ENCODE peak calls at places on chromosomes 3 and 15, in five cellular contexts. K is H1, I is K562, B is GM12878, O is HepG2. X is an unnamed sample.

GRCh38 chr15:101613130-101614000 is 38.8 kb downstream of the TM2D3 start:
- DNase-seq in K (no peak), I (peak), B (no peak), O (peak), X (no peak)

GRCh38 chr3:46848271-46849097 is 14.8 kb downstream of the MYL3 start:
- DNase-seq in K (no peak), I (peak), B (no peak), O (no peak), X (no peak)

GRCh38 chr3:57726395-57726794 is 29.7 kb upstream of the SLMAP start:
- DNase-seq in K (no peak), I (no peak), B (no peak), O (no peak), X (no peak)

GRCh38 chr3:62559831-62560445 is 186.6 kb upstream of the FEZF2 start:
- DNase-seq in K (no peak), I (no peak), B (no peak), O (no peak), X (peak)

GRCh38 chr15:56866798-56867197 is 51.6 kb upstream of the TCF12 start:
- DNase-seq in K (no peak), I (no peak), B (no peak), O (peak), X (no peak)

GRCh38 chr15:31255732-31256384 is 70.8 kb upstream of the KLF13 start:
- DNase-seq in K (no peak), I (no peak), B (no peak), O (no peak), X (no peak)

GRCh38 chr3:39473452-39474125 is 6.1 kb downstream of the MOBP start:
- DNase-seq in K (peak), I (no peak), B (no peak), O (no peak), X (no peak)

GRCh38 chr15:94032571-94032970 is 198.8 kb upstream of the MCTP2 start:
- DNase-seq in K (no peak), I (no peak), B (no peak), O (no peak), X (no peak)

GRCh38 chr3:31952205-31952604 is 28.9 kb downstream of the OSBPL10 start:
- DNase-seq in K (no peak), I (no peak), B (no peak), O (no peak), X (no peak)

GRCh38 chr3:114627760-114628159 is 333.9 kb downstream of the TIGIT start:
- DNase-seq in K (no peak), I (no peak), B (no peak), O (no peak), X (no peak)

GRCh38 chr15:95266481-95267061 is 1035.2 kb downstream of the MCTP2 start:
- DNase-seq in K (no peak), I (no peak), B (no peak), O (no peak), X (no peak)

GRCh38 chr15:57395292-57395691 is 19.0 kb downstream of the CGNL1 start:
- DNase-seq in K (no peak), I (no peak), B (peak), O (no peak), X (no peak)

GRCh38 chr3:39531066-39531465 is 63.6 kb downstream of the MOBP start:
- DNase-seq in K (no peak), I (no peak), B (no peak), O (no peak), X (no peak)

GRCh38 chr3:185656321-185656840 is 70.3 kb downstream of the SENP2 start:
- DNase-seq in K (no peak), I (no peak), B (no peak), O (no peak), X (no peak)

GRCh38 chr15:60179786-60180391 is 175.8 kb downstream of the FOXB1 start:
- DNase-seq in K (no peak), I (peak), B (peak), O (peak), X (peak)

GRCh38 chr3:117788086-117788485 is 1078.5 kb downstream of the TUSC7 start:
- DNase-seq in K (no peak), I (no peak), B (no peak), O (no peak), X (no peak)

GRCh38 chr3:61315874-61316273 is 64.6 kb upstream of the FHIT start:
- DNase-seq in K (no peak), I (no peak), B (no peak), O (peak), X (no peak)

GRCh38 chr15:70280781-70281180 is 183.1 kb upstream of the TLE3 start:
- DNase-seq in K (no peak), I (no peak), B (no peak), O (no peak), X (no peak)

GRCh38 chr3:129560931-129561594 is 18.1 kb downstream of the H1-8 start:
- DNase-seq in K (no peak), I (no peak), B (no peak), O (no peak), X (no peak)

GRCh38 chr3:156483426-156483825 is 71.5 kb downstream of the SSR3 start:
- DNase-seq in K (no peak), I (peak), B (peak), O (no peak), X (peak)

GRCh38 chr15:80844011-80844732 is 65.0 kb downstream of the CEMIP start:
- DNase-seq in K (no peak), I (no peak), B (no peak), O (peak), X (no peak)

GRCh38 chr3:95312650-95313049 is 1249.8 kb downstream of the NSUN3 start:
- DNase-seq in K (no peak), I (no peak), B (no peak), O (no peak), X (no peak)

GRCh38 chr3:19901918-19902317 is 32.1 kb downstream of the EFHB start:
- DNase-seq in K (no peak), I (no peak), B (no peak), O (no peak), X (no peak)

GRCh38 chr3:194422188-194422587 is 23.1 kb upstream of the GP5 start:
- DNase-seq in K (no peak), I (no peak), B (no peak), O (no peak), X (no peak)

GRCh38 chr3:188338081-188338480 is 184.1 kb downstream of the LPP start:
- DNase-seq in K (no peak), I (no peak), B (no peak), O (no peak), X (no peak)

GRCh38 chr3:170741756-170742530 is 128.1 kb downstream of the RPL22L1 start:
- DNase-seq in K (no peak), I (no peak), B (no peak), O (no peak), X (no peak)

GRCh38 chr15:65599677-65600076 is 11.3 kb downstream of the INTS14 start:
- DNase-seq in K (no peak), I (no peak), B (no peak), O (no peak), X (no peak)

GRCh38 chr15:72229076-72229946 is 1.7 kb downstream of the PKM start:
- DNase-seq in K (no peak), I (no peak), B (no peak), O (no peak), X (no peak)

GRCh38 chr15:63372018-63372705 is 9.5 kb downstream of the CA12 start:
- DNase-seq in K (no peak), I (peak), B (no peak), O (no peak), X (peak)

GRCh38 chr3:195044411-195044810 is 226.5 kb downstream of the XXYLT1 start:
- DNase-seq in K (no peak), I (no peak), B (no peak), O (no peak), X (no peak)

GRCh38 chr3:67113802-67114407 is 115.8 kb downstream of the KBTBD8 start:
- DNase-seq in K (peak), I (peak), B (peak), O (peak), X (peak)

GRCh38 chr15:98952381-98952803 is 55.2 kb downstream of the PGPEP1L start:
- DNase-seq in K (no peak), I (no peak), B (peak), O (no peak), X (no peak)

GRCh38 chr15:98953950-98954349 is 53.6 kb downstream of the PGPEP1L start:
- DNase-seq in K (no peak), I (no peak), B (no peak), O (no peak), X (no peak)

GRCh38 chr15:98951493-98952320 is 55.9 kb downstream of the PGPEP1L start:
- DNase-seq in K (no peak), I (no peak), B (no peak), O (peak), X (no peak)

GRCh38 chr15:98954411-98954810 is 53.2 kb downstream of the PGPEP1L start:
- DNase-seq in K (no peak), I (no peak), B (peak), O (no peak), X (no peak)

DNA sequence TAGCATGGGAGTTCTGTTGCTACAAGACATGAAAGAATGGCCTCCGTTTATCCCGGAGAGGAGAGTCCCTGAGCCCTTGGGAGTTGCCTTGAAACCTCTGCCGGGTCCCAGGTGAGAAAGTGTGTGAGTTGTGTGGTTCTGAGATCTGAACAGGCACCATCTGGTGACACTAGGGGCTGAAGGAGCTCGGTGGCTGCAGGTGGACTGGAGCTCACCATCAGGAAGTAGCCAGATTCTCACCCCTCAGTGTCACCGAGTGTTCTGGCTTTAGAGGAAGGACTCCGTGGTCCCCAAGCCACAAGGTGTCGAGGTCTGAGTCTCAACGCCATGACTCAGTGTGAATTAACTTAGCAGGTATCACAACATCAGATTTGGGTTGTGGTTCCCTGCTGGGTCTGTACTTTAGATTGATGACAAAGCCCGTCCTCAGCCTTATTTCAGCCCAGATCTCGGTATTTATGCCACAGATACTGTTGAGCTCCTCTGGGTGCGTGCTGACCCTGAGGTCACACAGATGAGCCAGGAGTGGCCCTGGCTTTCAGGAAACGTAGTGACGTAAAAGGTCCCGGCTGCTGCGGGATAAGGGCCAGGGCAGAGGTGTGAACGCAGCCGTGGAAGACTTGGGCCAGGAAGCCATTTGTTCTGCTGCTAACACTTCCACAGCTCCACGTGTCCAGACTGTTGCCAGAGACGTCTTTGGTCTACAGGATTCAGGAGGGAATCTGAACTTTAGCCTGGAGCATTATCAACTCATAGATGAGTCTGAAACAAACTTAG is 54.4 kb downstream of the PGPEP1L start:
- DNase-seq in K (no peak), I (no peak), B (peak), O (no peak), X (no peak)
- TF ChIP-seq SRF in K (no peak), I (no peak), B (no peak), O (no peak), X (no peak)

DNA sequence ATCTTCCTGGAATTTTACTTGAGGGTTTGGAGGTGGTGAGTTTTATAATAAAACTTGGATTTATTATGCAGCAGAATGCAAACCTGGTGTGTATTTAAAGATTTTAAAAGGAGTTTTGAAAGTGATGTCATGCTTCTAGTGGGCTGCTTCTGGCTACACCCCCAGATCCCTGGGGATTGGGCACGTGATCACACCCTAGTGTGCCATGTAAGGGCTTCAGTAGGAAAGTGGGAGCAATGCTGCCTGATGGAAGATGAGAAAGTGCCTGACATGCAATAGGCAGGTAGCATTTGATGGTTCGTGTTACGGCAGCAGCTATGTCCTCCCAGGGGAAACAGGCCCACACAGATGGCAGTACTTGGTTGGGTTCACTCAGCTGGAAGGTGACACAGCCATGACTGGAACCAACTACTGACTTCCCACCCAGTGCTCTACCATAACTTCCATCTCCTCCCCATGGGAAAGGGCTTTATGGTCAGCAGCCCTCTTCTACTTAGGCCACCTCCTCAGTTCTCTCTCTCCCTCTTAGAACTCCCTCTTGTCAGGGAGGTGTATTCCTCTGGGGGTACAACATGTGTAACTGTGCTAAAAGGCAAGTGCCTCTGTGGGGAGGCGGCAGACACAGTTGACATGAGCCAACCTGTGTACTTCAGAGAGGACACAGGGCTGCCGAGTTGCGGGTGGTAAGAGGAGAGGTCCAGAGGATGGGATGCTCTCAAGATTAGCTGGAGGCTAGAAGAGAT is 5.6 kb downstream of the ITPKA start:
- DNase-seq in K (no peak), I (no peak), B (no peak), O (no peak), X (no peak)
- TF ChIP-seq JUND in K (no peak), I (no peak), B (no peak), O (no peak), X (no peak)

DNA sequence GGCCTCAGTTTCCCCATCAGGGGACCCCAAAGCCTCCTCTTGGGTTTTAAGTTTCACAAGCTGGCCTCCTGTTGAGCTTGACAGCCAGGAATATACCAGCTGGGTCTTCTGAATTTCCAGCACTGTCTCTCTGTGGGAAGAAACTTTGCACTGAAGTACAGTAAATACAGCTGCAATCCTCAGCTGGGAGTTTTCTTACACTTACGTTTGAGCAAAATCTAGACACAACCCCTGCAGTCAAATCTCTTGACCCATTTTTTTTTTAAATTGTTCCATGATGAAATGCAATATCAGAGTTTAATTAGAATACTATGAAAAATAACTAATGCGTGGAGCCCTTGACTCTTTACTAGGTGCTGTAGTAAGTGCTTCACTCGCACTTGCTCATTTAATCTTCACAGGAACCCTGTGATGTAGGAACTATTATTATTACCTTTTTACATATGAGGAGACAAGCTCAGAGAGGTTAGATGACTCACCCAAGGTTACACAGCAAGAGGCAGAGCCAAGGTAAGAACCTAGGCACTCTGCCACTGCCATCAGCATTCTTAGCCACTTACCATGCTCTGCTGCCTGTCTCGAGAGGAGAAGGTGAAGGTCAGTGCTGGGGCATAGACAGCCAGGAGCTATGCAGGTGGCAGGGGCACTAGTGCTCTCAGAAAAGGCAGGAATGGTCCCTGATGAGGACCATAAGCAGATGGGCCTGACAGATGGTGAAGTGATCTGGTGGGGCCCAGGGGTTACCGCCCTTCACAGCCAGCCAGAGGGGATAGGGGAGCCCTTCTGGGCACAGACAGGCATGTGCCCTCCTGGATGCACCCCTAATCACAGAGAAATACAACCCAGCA is 26.6 kb downstream of the ABTB1 start:
- DNase-seq in K (no peak), I (no peak), B (no peak), O (no peak), X (no peak)
- TF ChIP-seq SRF in K (no peak), I (no peak), B (no peak), O (no peak), X (no peak)

GRCh38 chr3:37071921-37072320 is 78.6 kb downstream of the MLH1 start:
- DNase-seq in K (no peak), I (no peak), B (no peak), O (no peak), X (no peak)
- TF ChIP-seq JUND in K (no peak), I (no peak), B (no peak), O (no peak), X (no peak)